ENCODE peak calls at places on chromosomes 2 and 18, in seven cellular contexts. I is HFFc6, T is AG10803, B is GM20000, Q is ascending aorta, N is mesothelial cell of epicardium, G is chondrocyte. D is an unnamed sample.

GRCh38 chr2:29223851-29224692 is 108.9 kb downstream of the CLIP4 start:
- DNase-seq in I (peak), T (peak), B (no peak), Q (peak), N (no peak), G (no peak), D (no peak)

GRCh38 chr18:60163622-60164021 is 209.0 kb downstream of the MC4R start:
- DNase-seq in I (no peak), T (no peak), B (no peak), Q (no peak), N (no peak), G (no peak), D (no peak)

GRCh38 chr2:54083440-54083839 is 32.0 kb upstream of the ACYP2 start:
- DNase-seq in I (no peak), T (peak), B (no peak), Q (no peak), N (no peak), G (no peak), D (no peak)

GRCh38 chr2:112644155-112644932 is 1.4 kb upstream of the SLC20A1 start:
- DNase-seq in I (no peak), T (peak), B (no peak), Q (no peak), N (no peak), G (no peak), D (no peak)

GRCh38 chr2:226002438-226002837 is 602.9 kb downstream of the NYAP2 start:
- DNase-seq in I (peak), T (peak), B (no peak), Q (peak), N (no peak), G (no peak), D (no peak)

GRCh38 chr2:84443477-84443876 is 15.6 kb downstream of the SUCLG1 start:
- DNase-seq in I (no peak), T (peak), B (no peak), Q (no peak), N (no peak), G (no peak), D (no peak)

GRCh38 chr2:121151311-121152109 is 133.5 kb downstream of the TFCP2L1 start:
- DNase-seq in I (no peak), T (no peak), B (no peak), Q (no peak), N (no peak), G (no peak), D (no peak)

GRCh38 chr2:53593891-53594585 is 173.6 kb upstream of the CHAC2 start:
- DNase-seq in I (peak), T (peak), B (no peak), Q (no peak), N (no peak), G (no peak), D (no peak)

GRCh38 chr2:236254674-236255073 is 9.5 kb downstream of the ASB18 start:
- DNase-seq in I (no peak), T (no peak), B (no peak), Q (no peak), N (no peak), G (no peak), D (no peak)

GRCh38 chr2:213691351-213691750 is 407.1 kb downstream of the SPAG16 start:
- DNase-seq in I (no peak), T (no peak), B (no peak), Q (no peak), N (no peak), G (no peak), D (no peak)

GRCh38 chr18:13451208-13451530 is 232.6 kb downstream of the LDLRAD4 start:
- DNase-seq in I (no peak), T (no peak), B (no peak), Q (peak), N (no peak), G (no peak), D (no peak)

GRCh38 chr2:64327510-64328414 is 126.2 kb upstream of the LGALSL start:
- DNase-seq in I (no peak), T (peak), B (peak), Q (peak), N (no peak), G (no peak), D (no peak)

GRCh38 chr2:129812071-129812470 is 167.4 kb upstream of the RAB6C start:
- DNase-seq in I (no peak), T (no peak), B (peak), Q (peak), N (no peak), G (no peak), D (peak)

GRCh38 chr18:78884502-78884901 is 95.1 kb upstream of the SALL3 start:
- DNase-seq in I (no peak), T (no peak), B (no peak), Q (no peak), N (no peak), G (no peak), D (no peak)
- TF ChIP-seq CTCF in I (no peak), T (peak), B (no peak), Q (no peak), N (no peak), G (no peak), D (no peak)

DNA sequence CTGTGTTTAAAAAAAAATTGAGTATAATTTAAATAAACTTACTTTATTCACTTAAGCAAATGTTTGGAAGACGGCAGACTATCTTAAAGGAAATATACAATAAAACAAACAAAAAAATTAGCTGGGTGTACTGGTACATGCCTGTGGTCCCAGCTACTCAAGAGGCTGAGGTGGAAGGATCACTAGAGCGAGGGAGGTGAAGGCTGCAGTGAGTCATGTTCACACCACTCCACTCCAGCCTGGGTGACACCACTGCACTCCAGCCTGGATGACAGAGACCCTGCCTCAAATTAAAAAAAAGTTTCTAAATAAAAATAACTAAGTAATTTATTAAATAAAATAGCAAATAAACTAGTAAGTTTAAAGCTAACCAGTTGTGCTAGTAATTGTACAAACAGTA is 7.5 kb downstream of the PUM2 start:
- DNase-seq in I (no peak), T (no peak), B (no peak), Q (no peak), N (no peak), G (no peak), D (no peak)
- TF ChIP-seq CTCF in I (no peak), T (no peak), B (no peak), Q (no peak), N (no peak), G (no peak), D (no peak)

GRCh38 chr2:166017208-166017607 is 63.6 kb upstream of the TTC21B start:
- DNase-seq in I (no peak), T (no peak), B (no peak), Q (no peak), N (no peak), G (no peak), D (no peak)

GRCh38 chr2:166011660-166012059 is 58.1 kb upstream of the TTC21B start:
- DNase-seq in I (no peak), T (no peak), B (no peak), Q (no peak), N (no peak), G (no peak), D (no peak)

DNA sequence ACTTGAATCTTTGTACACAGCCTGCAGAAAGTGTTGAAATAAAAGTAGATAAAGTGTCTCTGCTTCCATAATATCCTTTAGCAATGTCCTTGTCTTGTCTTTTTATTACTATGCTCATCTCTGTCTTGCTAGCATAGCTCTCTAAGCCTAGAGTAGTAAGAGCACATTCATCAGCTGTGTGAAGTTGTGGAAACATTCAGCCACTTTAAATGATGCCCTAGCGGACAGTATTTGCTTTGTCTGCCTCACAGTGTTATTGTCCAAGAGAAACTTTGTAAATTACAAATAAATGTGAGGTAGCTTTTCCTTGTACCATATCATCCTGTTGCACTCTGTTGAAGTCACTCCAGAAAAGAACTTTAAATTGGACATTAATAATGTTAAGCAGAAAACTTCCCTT is 60.3 kb upstream of the TTC21B start:
- DNase-seq in I (no peak), T (no peak), B (no peak), Q (no peak), N (no peak), G (no peak), D (no peak)
- TF ChIP-seq CTCF in I (peak), T (no peak), B (no peak), Q (no peak), N (no peak), G (no peak), D (peak)

GRCh38 chr2:178419123-178419522 is 31.9 kb downstream of the PRKRA start:
- DNase-seq in I (peak), T (no peak), B (no peak), Q (no peak), N (no peak), G (no peak), D (no peak)
- TF ChIP-seq CTCF in I (peak), T (peak), B (no peak), Q (no peak), N (peak), G (peak), D (peak)

GRCh38 chr2:675982-676646 is 1.1 kb downstream of the TMEM18 start:
- DNase-seq in I (peak), T (peak), B (peak), Q (peak), N (peak), G (no peak), D (no peak)
- TF ChIP-seq CTCF in I (peak), T (peak), B (no peak), Q (peak), N (no peak), G (peak), D (peak)

GRCh38 chr18:56238576-56238975 is 399.8 kb downstream of the TXNL1 start:
- DNase-seq in I (no peak), T (no peak), B (no peak), Q (no peak), N (no peak), G (no peak), D (no peak)
- TF ChIP-seq CTCF in I (peak), T (peak), B (no peak), Q (no peak), N (peak), G (peak), D (peak)

DNA sequence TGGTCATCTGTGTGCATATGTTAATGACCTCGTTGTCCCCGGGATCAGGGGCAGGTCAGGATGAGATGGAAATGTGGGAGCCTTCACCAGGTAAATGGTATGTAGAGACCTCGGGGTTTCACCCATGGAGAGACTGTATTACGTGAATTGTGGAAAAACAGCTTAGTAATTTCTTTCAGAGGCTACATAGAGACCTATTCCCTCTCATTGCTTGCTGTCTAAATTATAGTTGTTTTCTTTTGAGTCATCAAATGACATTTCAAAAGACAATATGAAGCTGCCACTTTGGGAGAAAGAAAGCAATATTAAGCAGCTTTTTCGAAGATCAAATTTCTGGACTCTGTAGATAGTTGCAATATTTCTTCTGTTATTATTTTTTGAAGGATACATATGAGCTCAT is 20.4 kb downstream of the ADAM23 start:
- DNase-seq in I (no peak), T (no peak), B (no peak), Q (no peak), N (no peak), G (no peak), D (no peak)
- TF ChIP-seq CTCF in I (no peak), T (no peak), B (no peak), Q (no peak), N (no peak), G (no peak), D (no peak)

GRCh38 chr2:100964222-100964621 is 37.9 kb upstream of the RPL31 start:
- DNase-seq in I (no peak), T (no peak), B (no peak), Q (no peak), N (no peak), G (no peak), D (no peak)
- TF ChIP-seq CTCF in I (no peak), T (no peak), B (no peak), Q (no peak), N (no peak), G (no peak), D (no peak)

GRCh38 chr2:45442026-45442425 is 169.0 kb downstream of the SRBD1 start:
- DNase-seq in I (no peak), T (no peak), B (no peak), Q (no peak), N (no peak), G (no peak), D (no peak)

GRCh38 chr2:45443012-45443411 is 168.1 kb downstream of the SRBD1 start:
- DNase-seq in I (no peak), T (no peak), B (no peak), Q (no peak), N (no peak), G (no peak), D (no peak)

GRCh38 chr2:45441571-45441970 is 169.5 kb downstream of the SRBD1 start:
- DNase-seq in I (no peak), T (no peak), B (no peak), Q (no peak), N (no peak), G (no peak), D (no peak)

GRCh38 chr2:45438872-45439665 is 172.0 kb downstream of the SRBD1 start:
- DNase-seq in I (no peak), T (no peak), B (no peak), Q (no peak), N (no peak), G (no peak), D (no peak)

GRCh38 chr2:45439788-45440773 is 171.0 kb downstream of the SRBD1 start:
- DNase-seq in I (no peak), T (peak), B (peak), Q (no peak), N (no peak), G (no peak), D (peak)
- TF ChIP-seq CTCF in I (peak), T (peak), B (no peak), Q (no peak), N (no peak), G (peak), D (no peak)

D was measured in GM12864.